ENCODE peak calls at places on chromosome 7, in four cellular contexts. Q is non-pigmented ciliary epithelial cell, H is fibroblast of the conjunctiva, B is fibroblast of lung. F is an unnamed sample.
A peak's percentile ranks its signal among the peaks of the same experiment; 100 is the strongest.

GRCh38 chr7:7323352-7323751 is 141.0 kb downstream of the C1GALT1 start:
- DNase-seq in Q (no peak), H (no peak), B (no peak), F (no peak)

GRCh38 chr7:33905389-33906032 is at the start of gene BMPER:
- DNase-seq in Q (no peak), H (no peak), B (peak; percentile 37), F (peak; percentile 19)

GRCh38 chr7:26988975-26989374 is 106.8 kb downstream of the HOXA1 start:
- DNase-seq in Q (no peak), H (no peak), B (no peak), F (no peak)

GRCh38 chr7:28799619-28800018 is 158.5 kb downstream of the TRIL start:
- DNase-seq in Q (no peak), H (no peak), B (no peak), F (no peak)

GRCh38 chr7:114026486-114027089 is 107.8 kb upstream of the PPP1R3A start:
- DNase-seq in Q (no peak), H (peak; percentile 37), B (peak; percentile 33), F (peak; percentile 77)

GRCh38 chr7:115676080-115676479 is 354.5 kb downstream of the TFEC start:
- DNase-seq in Q (no peak), H (peak; percentile 50), B (peak; percentile 48), F (peak; percentile 55)

GRCh38 chr7:37084303-37084702 is 360.0 kb upstream of the AOAH start:
- DNase-seq in Q (no peak), H (no peak), B (no peak), F (no peak)

GRCh38 chr7:100974021-100974420 is 4.7 kb downstream of the MUC12 start:
- DNase-seq in Q (no peak), H (no peak), B (peak; percentile 47), F (no peak)

GRCh38 chr7:12979181-12979580 is 291.7 kb downstream of the ARL4A start:
- DNase-seq in Q (no peak), H (no peak), B (no peak), F (no peak)

GRCh38 chr7:70392870-70393269 is 739.1 kb upstream of the GALNT17 start:
- DNase-seq in Q (no peak), H (no peak), B (no peak), F (no peak)

GRCh38 chr7:151339651-151340377 is 1.8 kb upstream of the NUB1 start:
- DNase-seq in Q (no peak), H (no peak), B (no peak), F (no peak)

GRCh38 chr7:98613601-98614425 is 3.3 kb upstream of the NPTX2 start:
- DNase-seq in Q (no peak), H (no peak), B (peak; percentile 39), F (peak; percentile 54)

GRCh38 chr7:51295435-51296269 is 21.0 kb downstream of the COBL start:
- DNase-seq in Q (no peak), H (no peak), B (no peak), F (no peak)

GRCh38 chr7:51121036-51121780 is 195.4 kb downstream of the COBL start:
- DNase-seq in Q (no peak), H (no peak), B (peak; percentile 22), F (no peak)

GRCh38 chr7:70634071-70634470 is 497.9 kb upstream of the GALNT17 start:
- DNase-seq in Q (no peak), H (no peak), B (no peak), F (no peak)

GRCh38 chr7:50149364-50149763 is 56.3 kb upstream of the ZPBP start:
- DNase-seq in Q (no peak), H (no peak), B (no peak), F (no peak)

GRCh38 chr7:4724648-4725013 is 42.5 kb downstream of the FOXK1 start:
- DNase-seq in Q (no peak), H (no peak), B (peak; percentile 61), F (peak; percentile 68)

GRCh38 chr7:118220583-118220982 is 3.9 kb upstream of the ANKRD7 start:
- DNase-seq in Q (no peak), H (no peak), B (no peak), F (no peak)

GRCh38 chr7:98221611-98222532 is 10.6 kb downstream of the BHLHA15 start:
- DNase-seq in Q (no peak), H (no peak), B (no peak), F (no peak)

F was measured in dermis blood vessel endothelial cell.